ENCODE peak calls at places on chromosomes 16 and 17, in ten cellular contexts. B, S, G, Z, P, Q, U, H, O and Y are unnamed samples.

GRCh38 chr16:55711959-55712876 is 56.4 kb downstream of the SLC6A2 start:
- DNase-seq in B (peak), S (peak), G (peak), Z (peak), P (peak), Q (peak), U (peak), H (peak), O (peak), Y (peak)

GRCh38 chr17:75684924-75685323 is 17.8 kb downstream of the SAP30BP start:
- DNase-seq in B (no peak), S (peak), G (no peak), Z (no peak), P (no peak), Q (peak), U (no peak), H (no peak), O (no peak), Y (no peak)

GRCh38 chr17:76968707-76969597 is 100.7 kb downstream of the MGAT5B start:
- DNase-seq in B (peak), S (no peak), G (peak), Z (peak), P (peak), Q (peak), U (peak), H (peak), O (peak), Y (no peak)

GRCh38 chr17:74491645-74492044 is 25.2 kb downstream of the CD300A start:
- DNase-seq in B (no peak), S (no peak), G (no peak), Z (no peak), P (no peak), Q (no peak), U (no peak), H (no peak), O (no peak), Y (no peak)

GRCh38 chr17:30158896-30159625 is 42.4 kb downstream of the NSRP1 start:
- DNase-seq in B (no peak), S (no peak), G (no peak), Z (no peak), P (no peak), Q (no peak), U (no peak), H (no peak), O (no peak), Y (no peak)

GRCh38 chr17:27807567-27808470 is 7.5 kb upstream of the NOS2 start:
- DNase-seq in B (no peak), S (no peak), G (peak), Z (peak), P (no peak), Q (no peak), U (peak), H (peak), O (peak), Y (no peak)

GRCh38 chr17:33874617-33875060 is 380.4 kb upstream of the CCL2 start:
- DNase-seq in B (no peak), S (no peak), G (no peak), Z (no peak), P (no peak), Q (no peak), U (no peak), H (no peak), O (no peak), Y (no peak)

GRCh38 chr16:11386791-11387546 is 41.7 kb downstream of the RMI2 start:
- DNase-seq in B (peak), S (peak), G (no peak), Z (peak), P (no peak), Q (no peak), U (no peak), H (no peak), O (peak), Y (no peak)

GRCh38 chr17:49987290-49987585 is 7.8 kb downstream of the DLX3 start:
- DNase-seq in B (no peak), S (peak), G (no peak), Z (no peak), P (no peak), Q (no peak), U (no peak), H (no peak), O (no peak), Y (no peak)

GRCh38 chr16:2468142-2468724 is 2.9 kb upstream of the NTN3 start:
- DNase-seq in B (no peak), S (no peak), G (no peak), Z (no peak), P (no peak), Q (peak), U (no peak), H (no peak), O (peak), Y (no peak)